ENCODE peak calls at places on chromosomes 16 and 17, in seven cellular contexts. U is suprapubic skin, Q is dorsolateral prefrontal cortex, J is pancreas, F is endodermal cell, H is cardiac fibroblast, B is fibroblast of villous mesenchyme. N is an unnamed sample.

GRCh38 chr16:84045818-84046470 is 3.3 kb upstream of the SLC38A8 start:
- DNase-seq in U (no peak), Q (no peak), J (no peak), F (no peak), H (no peak), B (no peak), N (no peak)

GRCh38 chr16:86578056-86578455 is 293 bp upstream of the FOXL1 start:
- DNase-seq in U (no peak), Q (no peak), J (no peak), F (no peak), H (peak; percentile 87), B (peak; percentile 91), N (no peak)

GRCh38 chr17:5661486-5662125 is 77.3 kb upstream of the NLRP1 start:
- DNase-seq in U (peak; percentile 41), Q (no peak), J (no peak), F (peak; percentile 76), H (no peak), B (peak; percentile 0), N (no peak)

GRCh38 chr16:54862529-54862928 is 68.1 kb upstream of the IRX5 start:
- DNase-seq in U (no peak), Q (no peak), J (no peak), F (no peak), H (no peak), B (no peak), N (no peak)

GRCh38 chr16:69651217-69651616 is 75.1 kb downstream of the NQO1 start:
- DNase-seq in U (no peak), Q (no peak), J (no peak), F (no peak), H (no peak), B (no peak), N (no peak)

GRCh38 chr16:69711115-69711740 is 15.1 kb downstream of the NQO1 start:
- DNase-seq in U (peak; percentile 64), Q (no peak), J (peak; percentile 64), F (no peak), H (peak; percentile 85), B (peak; percentile 43), N (peak; percentile 81)

GRCh38 chr16:31108794-31109558 is 790 bp downstream of the BCKDK start:
- DNase-seq in U (no peak), Q (no peak), J (peak; percentile 59), F (no peak), H (no peak), B (no peak), N (no peak)

GRCh38 chr17:81428121-81428515 is 32.9 kb downstream of the BAHCC1 start:
- DNase-seq in U (no peak), Q (peak; percentile 80), J (peak; percentile 72), F (no peak), H (no peak), B (no peak), N (no peak)

GRCh38 chr16:72311426-72311825 is 139.5 kb upstream of the PMFBP1 start:
- DNase-seq in U (no peak), Q (no peak), J (no peak), F (no peak), H (no peak), B (peak; percentile 85), N (no peak)

GRCh38 chr16:56547120-56547948 is 17.5 kb upstream of the MT4 start:
- DNase-seq in U (no peak), Q (peak; percentile 73), J (no peak), F (peak; percentile 72), H (peak; percentile 60), B (peak; percentile 72), N (no peak)

GRCh38 chr16:49632798-49633189 is 223.1 kb downstream of the ZNF423 start:
- DNase-seq in U (no peak), Q (no peak), J (no peak), F (peak; percentile 28), H (no peak), B (no peak), N (no peak)

GRCh38 chr16:2530629-2531318 is 434 bp downstream of the CEMP1 start:
- DNase-seq in U (no peak), Q (no peak), J (peak; percentile 57), F (peak; percentile 62), H (no peak), B (no peak), N (no peak)

GRCh38 chr17:70775667-70776066 is 606.3 kb downstream of the KCNJ2 start:
- DNase-seq in U (no peak), Q (no peak), J (no peak), F (no peak), H (no peak), B (no peak), N (no peak)

GRCh38 chr17:76200354-76200753 is 39.9 kb downstream of the RNF157 start:
- DNase-seq in U (no peak), Q (no peak), J (no peak), F (no peak), H (peak; percentile 18), B (no peak), N (no peak)

GRCh38 chr17:29111816-29112499 is 68.2 kb downstream of the MYO18A start:
- DNase-seq in U (peak; percentile 83), Q (peak; percentile 84), J (peak; percentile 83), F (peak; percentile 96), H (peak; percentile 71), B (peak; percentile 58), N (peak; percentile 71)

GRCh38 chr16:28610595-28611270 is 889 bp upstream of the SULT1A1 start:
- DNase-seq in U (no peak), Q (peak; percentile 3), J (no peak), F (peak; percentile 56), H (no peak), B (no peak), N (no peak)

GRCh38 chr16:75256871-75257343 is 5.5 kb upstream of the BCAR1 start:
- DNase-seq in U (no peak), Q (no peak), J (peak; percentile 40), F (peak; percentile 64), H (peak; percentile 39), B (peak; percentile 84), N (no peak)

GRCh38 chr16:64061621-64062020 is 1060.2 kb downstream of the CDH11 start:
- DNase-seq in U (no peak), Q (no peak), J (no peak), F (no peak), H (no peak), B (no peak), N (no peak)

GRCh38 chr16:85611455-85612190 is 1.5 kb upstream of the GSE1 start:
- DNase-seq in U (peak; percentile 88), Q (peak; percentile 89), J (peak; percentile 96), F (peak; percentile 89), H (peak; percentile 65), B (peak; percentile 81), N (peak; percentile 81)

GRCh38 chr17:75914643-75915265 is 10.1 kb upstream of the MRPL38 start:
- DNase-seq in U (no peak), Q (no peak), J (no peak), F (peak; percentile 84), H (no peak), B (no peak), N (no peak)

DNA sequence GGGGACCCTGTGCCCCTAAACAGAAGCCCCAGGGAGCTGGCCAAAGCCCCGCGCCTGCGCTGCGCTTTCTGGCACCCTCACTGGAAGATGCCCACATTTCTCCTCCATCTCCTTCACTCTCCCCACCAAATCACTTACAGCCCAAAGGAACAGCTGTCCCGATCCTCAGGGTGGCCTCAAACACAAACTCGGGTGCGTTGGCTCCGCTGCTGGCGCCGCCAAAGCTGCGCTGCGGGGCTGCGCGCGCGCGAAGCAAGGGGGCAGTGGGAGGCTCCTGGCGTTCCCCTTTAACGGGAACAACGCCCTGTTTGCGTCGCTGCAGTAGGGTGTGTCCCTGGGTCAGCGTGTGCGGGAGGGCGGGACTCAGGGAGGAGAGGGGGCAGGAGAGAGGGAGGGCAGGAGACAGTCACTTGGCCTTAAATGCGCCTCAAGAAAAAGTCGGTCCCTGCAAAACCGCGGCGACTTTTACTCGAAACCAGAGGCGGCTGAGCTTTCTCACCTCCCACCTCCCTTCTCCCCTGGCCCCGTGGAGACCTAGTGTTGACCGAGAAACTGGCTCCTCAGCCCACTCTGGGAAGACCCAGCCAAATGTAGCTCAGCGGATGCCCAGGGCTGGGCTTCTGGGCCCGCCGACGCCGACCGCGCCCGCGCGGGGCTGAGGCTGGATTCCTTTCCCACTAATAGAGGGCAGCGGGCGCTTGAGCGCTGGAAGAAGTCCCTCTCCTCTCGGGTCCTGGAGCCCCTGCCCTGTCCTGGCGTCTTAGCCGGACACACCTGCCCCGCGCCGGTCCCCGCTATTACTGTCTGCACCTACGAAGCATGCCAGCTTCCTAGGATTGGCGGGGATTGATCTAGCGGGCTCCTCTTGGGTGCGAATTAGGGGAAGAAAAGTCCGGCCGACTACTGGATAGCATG is 2.6 kb downstream of the PMP22 start:
- DNase-seq in U (peak; percentile 93), Q (peak; percentile 83), J (peak; percentile 61), F (peak; percentile 87), H (peak; percentile 89), B (peak; percentile 86), N (peak; percentile 77)
- H3K4me3 ChIP-seq in U (peak overlapping the region; percentile 67), Q (peak overlapping the region; percentile 57), J (peak overlapping the region; percentile 9), F (peak overlapping the region; percentile 88), H (peak overlapping the region; percentile 74), B (peak overlapping the region; percentile 71), N (peak overlapping the region; percentile 77)

DNA sequence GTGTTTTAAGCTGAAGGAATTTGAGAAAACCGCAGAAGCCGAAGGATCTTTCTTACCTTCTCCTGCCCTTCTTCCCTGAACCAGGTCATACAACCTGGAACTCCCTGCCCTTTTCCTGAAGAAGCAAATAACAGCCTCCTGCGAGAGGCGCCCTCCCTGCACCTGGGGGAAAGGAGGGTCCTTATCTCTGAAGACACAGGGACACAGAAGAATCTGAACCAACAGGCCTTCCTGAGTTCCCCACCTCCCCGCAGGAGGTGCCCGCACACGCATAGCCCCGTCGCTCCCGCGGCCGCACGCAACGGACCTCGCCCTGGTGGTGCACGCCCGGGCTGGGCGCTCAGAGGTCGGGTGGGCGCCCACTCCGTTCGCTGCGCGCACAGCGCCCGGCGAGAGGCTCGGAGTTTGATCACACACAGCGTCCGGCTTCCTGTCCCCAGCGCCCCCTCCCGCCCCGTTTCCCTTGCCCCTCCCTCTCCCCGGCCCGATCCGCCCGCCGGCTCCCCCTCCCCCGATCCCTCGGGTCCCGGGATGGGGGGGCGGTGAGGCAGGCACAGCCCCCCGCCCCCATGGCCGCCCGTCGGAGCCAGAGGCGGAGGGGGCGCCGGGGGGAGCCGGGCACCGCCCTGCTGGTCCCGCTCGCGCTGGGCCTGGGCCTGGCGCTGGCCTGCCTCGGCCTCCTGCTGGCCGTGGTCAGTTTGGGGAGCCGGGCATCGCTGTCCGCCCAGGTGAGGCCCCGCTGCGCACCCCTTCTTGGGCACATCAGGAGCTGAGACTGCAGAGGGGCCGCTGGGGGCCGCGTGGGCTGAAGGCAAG is at the start of gene TNFSF12:
- DNase-seq in U (no peak), Q (peak; percentile 66), J (peak; percentile 70), F (peak; percentile 85), H (peak; percentile 17), B (peak; percentile 23), N (peak; percentile 63)
- TF ChIP-seq CTCF in U (no peak), Q (no peak), J (no peak), F (peak; percentile 39), H (peak; percentile 20), B (peak; percentile 22), N (no peak)

GRCh38 chr17:43092891-43093290 is 32.3 kb downstream of the BRCA1 start:
- DNase-seq in U (no peak), Q (no peak), J (no peak), F (no peak), H (peak; percentile 80), B (no peak), N (no peak)

GRCh38 chr17:43090022-43090421 is 35.1 kb downstream of the BRCA1 start:
- DNase-seq in U (no peak), Q (no peak), J (no peak), F (no peak), H (no peak), B (no peak), N (no peak)

GRCh38 chr17:43094129-43094834 is 30.9 kb downstream of the BRCA1 start:
- DNase-seq in U (no peak), Q (no peak), J (no peak), F (no peak), H (peak; percentile 50), B (peak; percentile 8), N (no peak)
- H3K4me3 ChIP-seq in U (no peak overlapping the region), Q (no peak overlapping the region), J (no peak overlapping the region), F (no peak overlapping the region), H (no peak overlapping the region), B (no peak overlapping the region), N (no peak overlapping the region)

GRCh38 chr16:10616744-10617640 is 36.6 kb upstream of the EMP2 start:
- DNase-seq in U (peak; percentile 85), Q (no peak), J (peak; percentile 32), F (peak; percentile 83), H (peak; percentile 16), B (peak; percentile 19), N (peak; percentile 87)
- TF ChIP-seq CTCF in U (peak; percentile 12), Q (no peak), J (no peak), F (no peak), H (no peak), B (no peak), N (no peak)